ENCODE peak calls at places on chromosomes 11 and 22, in seven cellular contexts. One of them, this sample, is unnamed.

GRCh38 chr11:78766997-78767396 is 192.3 kb upstream of the NARS2 start:
- DNase-seq in cardiac muscle cell: no peak
- DNase-seq in AG04449: no peak
- DNase-seq in psoas muscle: no peak
- DNase-seq in pancreas: no peak
- DNase-seq in neural crest cell: no peak
- DNase-seq in bronchial epithelial cell: no peak
- DNase-seq in this sample: no peak

GRCh38 chr11:130449246-130449990 is 973 bp downstream of the ADAMTS15 start:
- DNase-seq in bronchial epithelial cell: no peak
- DNase-seq in cardiac muscle cell: peak; percentile 52
- DNase-seq in AG04449: no peak
- DNase-seq in pancreas: peak; percentile 62
- DNase-seq in neural crest cell: peak; percentile 22
- DNase-seq in psoas muscle: no peak
- DNase-seq in this sample: no peak

GRCh38 chr22:35539910-35540599 is 576 bp upstream of the RASD2 start:
- DNase-seq in neural crest cell: peak; percentile 52
- DNase-seq in pancreas: peak; percentile 89
- DNase-seq in cardiac muscle cell: peak; percentile 78
- DNase-seq in AG04449: no peak
- DNase-seq in bronchial epithelial cell: no peak
- DNase-seq in psoas muscle: peak; percentile 67
- DNase-seq in this sample: peak; percentile 95

GRCh38 chr22:21961886-21962654 is 9.4 kb upstream of the PPM1F start:
- DNase-seq in AG04449: no peak
- DNase-seq in neural crest cell: no peak
- DNase-seq in bronchial epithelial cell: peak; percentile 70
- DNase-seq in pancreas: no peak
- DNase-seq in psoas muscle: no peak
- DNase-seq in cardiac muscle cell: no peak
- DNase-seq in this sample: no peak

GRCh38 chr11:7019500-7020182 is 505 bp downstream of the ZNF214 start:
- DNase-seq in cardiac muscle cell: peak; percentile 58
- DNase-seq in bronchial epithelial cell: no peak
- DNase-seq in pancreas: peak; percentile 67
- DNase-seq in AG04449: no peak
- DNase-seq in psoas muscle: peak; percentile 23
- DNase-seq in neural crest cell: no peak
- DNase-seq in this sample: peak; percentile 8

GRCh38 chr11:70303070-70303469 is 32.6 kb downstream of the PPFIA1 start:
- DNase-seq in psoas muscle: peak; percentile 31
- DNase-seq in pancreas: no peak
- DNase-seq in cardiac muscle cell: no peak
- DNase-seq in bronchial epithelial cell: no peak
- DNase-seq in neural crest cell: no peak
- DNase-seq in AG04449: no peak
- DNase-seq in this sample: no peak

GRCh38 chr11:56817661-56818060 is 69.2 kb upstream of the OR9G4 start:
- DNase-seq in pancreas: no peak
- DNase-seq in cardiac muscle cell: no peak
- DNase-seq in neural crest cell: no peak
- DNase-seq in psoas muscle: no peak
- DNase-seq in AG04449: no peak
- DNase-seq in bronchial epithelial cell: peak; percentile 22
- DNase-seq in this sample: no peak

GRCh38 chr22:20549232-20549841 is 41.9 kb downstream of the MED15 start:
- DNase-seq in pancreas: no peak
- DNase-seq in bronchial epithelial cell: no peak
- DNase-seq in cardiac muscle cell: no peak
- DNase-seq in AG04449: no peak
- DNase-seq in neural crest cell: no peak
- DNase-seq in psoas muscle: peak; percentile 32
- DNase-seq in this sample: no peak

GRCh38 chr22:50314455-50315288 is 7.2 kb upstream of the PLXNB2 start:
- DNase-seq in neural crest cell: no peak
- DNase-seq in bronchial epithelial cell: no peak
- DNase-seq in AG04449: no peak
- DNase-seq in pancreas: no peak
- DNase-seq in cardiac muscle cell: peak; percentile 56
- DNase-seq in psoas muscle: peak; percentile 57
- DNase-seq in this sample: peak; percentile 92

GRCh38 chr11:117819096-117820040 is 5.2 kb downstream of the FXYD2 start:
- DNase-seq in AG04449: no peak
- DNase-seq in bronchial epithelial cell: peak; percentile 59
- DNase-seq in psoas muscle: peak; percentile 69
- DNase-seq in cardiac muscle cell: peak; percentile 86
- DNase-seq in neural crest cell: peak; percentile 84
- DNase-seq in pancreas: peak; percentile 67
- DNase-seq in this sample: no peak

GRCh38 chr22:50612715-50613221 is 12.2 kb downstream of the MAPK8IP2 start:
- DNase-seq in psoas muscle: no peak
- DNase-seq in cardiac muscle cell: no peak
- DNase-seq in pancreas: no peak
- DNase-seq in bronchial epithelial cell: no peak
- DNase-seq in AG04449: no peak
- DNase-seq in neural crest cell: no peak
- DNase-seq in this sample: peak; percentile 52

DNA sequence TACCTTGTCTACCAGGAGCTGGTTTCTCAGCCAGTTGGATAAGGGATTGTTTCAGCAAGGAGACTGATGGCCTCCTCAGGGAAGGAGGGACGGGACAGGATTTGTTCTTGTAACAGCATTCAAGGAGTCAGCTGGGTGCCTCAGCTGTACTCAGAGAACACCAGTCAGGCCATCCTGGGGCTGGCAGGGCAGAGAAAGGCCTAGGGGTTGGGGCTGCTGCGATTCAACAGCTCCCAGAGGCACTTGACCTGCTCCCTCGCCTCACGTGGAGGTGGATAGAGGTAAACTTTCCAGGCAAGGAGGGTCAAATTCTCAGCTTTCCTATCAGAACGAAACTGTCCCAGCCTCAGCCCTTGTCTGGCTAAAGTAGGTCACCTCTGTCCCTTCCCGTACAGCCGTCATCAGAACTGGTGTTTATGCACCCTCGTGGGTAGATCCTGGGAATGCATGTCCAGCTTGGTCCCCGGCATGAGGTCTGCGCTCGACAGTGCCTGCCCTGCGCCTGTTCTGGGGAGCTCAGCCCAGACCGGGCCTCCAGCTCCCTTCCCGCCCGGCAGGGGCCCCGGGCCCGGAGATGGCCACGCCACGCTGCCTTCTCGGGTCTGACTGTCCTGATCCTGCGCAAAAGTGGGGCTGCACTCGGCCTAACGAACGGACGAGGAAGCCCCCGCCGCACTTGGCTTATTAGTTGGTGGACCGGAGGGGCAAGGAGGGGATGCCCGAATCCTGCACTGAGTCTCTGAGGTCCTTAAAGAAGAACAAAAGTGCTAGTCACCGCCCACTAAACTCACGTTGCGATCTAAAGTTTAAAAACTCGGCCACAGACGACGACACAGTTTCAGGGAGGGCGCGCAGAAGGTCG is 762 bp upstream of the CCDC134 start:
- DNase-seq in cardiac muscle cell: peak; percentile 15
- DNase-seq in bronchial epithelial cell: no peak
- DNase-seq in AG04449: no peak
- DNase-seq in pancreas: peak; percentile 73
- DNase-seq in neural crest cell: peak; percentile 5
- DNase-seq in psoas muscle: peak; percentile 44
- DNase-seq in this sample: peak; percentile 64
- TF ChIP-seq CTCF in cardiac muscle cell: no peak
- TF ChIP-seq CTCF in bronchial epithelial cell: no peak
- TF ChIP-seq CTCF in AG04449: no peak
- TF ChIP-seq CTCF in pancreas: no peak
- TF ChIP-seq CTCF in neural crest cell: no peak
- TF ChIP-seq CTCF in psoas muscle: no peak
- TF ChIP-seq CTCF in this sample: no peak

GRCh38 chr11:82229346-82229745 is 504.3 kb downstream of the FAM181B start:
- DNase-seq in bronchial epithelial cell: peak; percentile 20
- DNase-seq in psoas muscle: no peak
- DNase-seq in AG04449: no peak
- DNase-seq in cardiac muscle cell: peak; percentile 53
- DNase-seq in neural crest cell: no peak
- DNase-seq in pancreas: no peak
- DNase-seq in this sample: peak; percentile 10
- TF ChIP-seq CTCF in bronchial epithelial cell: peak; percentile 23
- TF ChIP-seq CTCF in psoas muscle: no peak
- TF ChIP-seq CTCF in AG04449: no peak
- TF ChIP-seq CTCF in cardiac muscle cell: peak; percentile 14
- TF ChIP-seq CTCF in neural crest cell: peak; percentile 78
- TF ChIP-seq CTCF in pancreas: no peak
- TF ChIP-seq CTCF in this sample: no peak

DNA sequence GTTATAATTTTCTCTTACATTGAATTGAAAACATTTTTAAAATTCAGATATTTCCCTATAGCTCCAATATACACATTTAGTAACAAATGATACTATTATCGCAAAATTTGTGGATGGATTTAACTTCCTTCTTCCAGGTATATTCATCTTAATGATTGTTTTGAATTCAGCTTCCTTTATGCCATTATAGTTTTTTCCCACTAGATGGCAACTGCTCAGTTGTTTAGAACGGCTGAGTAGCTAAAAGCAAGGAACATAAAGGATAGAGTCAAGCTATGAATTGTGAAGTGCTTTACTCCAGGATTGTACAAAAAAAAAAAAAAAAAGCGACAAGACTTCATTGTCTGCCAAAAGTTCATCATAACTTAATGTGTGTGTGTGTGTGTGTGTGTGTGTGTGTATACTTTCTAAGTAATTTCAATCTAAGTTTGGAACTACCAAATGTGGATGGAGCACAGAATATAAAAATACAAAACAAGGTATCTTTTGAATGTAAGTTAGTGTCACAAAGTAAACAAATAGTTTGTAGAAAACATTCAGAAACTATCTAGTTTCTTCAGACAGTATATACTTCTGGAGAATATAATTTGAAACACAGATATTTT is 846.4 kb downstream of the DLG2 start:
- DNase-seq in bronchial epithelial cell: peak; percentile 47
- DNase-seq in psoas muscle: no peak
- DNase-seq in neural crest cell: no peak
- DNase-seq in pancreas: no peak
- DNase-seq in AG04449: peak; percentile 12
- DNase-seq in cardiac muscle cell: peak; percentile 53
- DNase-seq in this sample: no peak
- TF ChIP-seq CTCF in bronchial epithelial cell: peak; percentile 38
- TF ChIP-seq CTCF in psoas muscle: peak; percentile 49
- TF ChIP-seq CTCF in neural crest cell: peak; percentile 70
- TF ChIP-seq CTCF in pancreas: no peak
- TF ChIP-seq CTCF in AG04449: peak; percentile 29
- TF ChIP-seq CTCF in cardiac muscle cell: peak; percentile 33
- TF ChIP-seq CTCF in this sample: no peak

GRCh38 chr11:13214276-13214865 is 63.2 kb upstream of the BMAL1 start:
- DNase-seq in psoas muscle: no peak
- DNase-seq in pancreas: no peak
- DNase-seq in neural crest cell: no peak
- DNase-seq in AG04449: no peak
- DNase-seq in bronchial epithelial cell: no peak
- DNase-seq in cardiac muscle cell: no peak
- DNase-seq in this sample: no peak

GRCh38 chr11:13220148-13220547 is 57.4 kb upstream of the BMAL1 start:
- DNase-seq in AG04449: no peak
- DNase-seq in bronchial epithelial cell: no peak
- DNase-seq in pancreas: no peak
- DNase-seq in psoas muscle: no peak
- DNase-seq in neural crest cell: no peak
- DNase-seq in cardiac muscle cell: no peak
- DNase-seq in this sample: no peak

GRCh38 chr11:13221722-13222121 is 55.9 kb upstream of the BMAL1 start:
- DNase-seq in bronchial epithelial cell: no peak
- DNase-seq in psoas muscle: no peak
- DNase-seq in neural crest cell: no peak
- DNase-seq in pancreas: no peak
- DNase-seq in cardiac muscle cell: peak; percentile 47
- DNase-seq in AG04449: no peak
- DNase-seq in this sample: no peak

GRCh38 chr11:13215157-13215556 is 62.4 kb upstream of the BMAL1 start:
- DNase-seq in AG04449: peak; percentile 34
- DNase-seq in pancreas: no peak
- DNase-seq in bronchial epithelial cell: peak; percentile 93
- DNase-seq in cardiac muscle cell: no peak
- DNase-seq in neural crest cell: no peak
- DNase-seq in psoas muscle: no peak
- DNase-seq in this sample: no peak

GRCh38 chr11:13216019-13217006 is 61.3 kb upstream of the BMAL1 start:
- DNase-seq in neural crest cell: no peak
- DNase-seq in psoas muscle: peak; percentile 37
- DNase-seq in cardiac muscle cell: no peak
- DNase-seq in bronchial epithelial cell: peak; percentile 96
- DNase-seq in pancreas: no peak
- DNase-seq in AG04449: peak; percentile 85
- DNase-seq in this sample: no peak
- TF ChIP-seq CTCF in neural crest cell: no peak
- TF ChIP-seq CTCF in psoas muscle: no peak
- TF ChIP-seq CTCF in cardiac muscle cell: peak; percentile 12
- TF ChIP-seq CTCF in bronchial epithelial cell: no peak
- TF ChIP-seq CTCF in pancreas: no peak
- TF ChIP-seq CTCF in AG04449: no peak
- TF ChIP-seq CTCF in this sample: no peak

This sample was measured in GM20000.